ENCODE peak calls at places on chromosomes 11 and 22, in ten cellular contexts. D is MM.1S; V is HCT116; A is sigmoid colon; R is H7; T is CD8-positive, alpha-beta memory T cell; I is AG10803; Z is fibroblast of mammary gland; Q is Peyer's patch; W is GM06990. O is an unnamed sample.

GRCh38 chr11:36399236-36399635 is 103.1 kb downstream of the PRR5L start:
- DNase-seq in Q (no peak), D (no peak), I (no peak), W (no peak), R (no peak), A (no peak), V (no peak), Z (no peak), T (no peak), O (no peak)

GRCh38 chr11:19444231-19444630 is 203.5 kb upstream of the E2F8 start:
- DNase-seq in D (no peak), Q (no peak), W (no peak), Z (peak), R (no peak), V (no peak), A (no peak), T (no peak), I (peak), O (no peak)

GRCh38 chr11:134862168-134862567 is 450.1 kb upstream of the B3GAT1 start:
- DNase-seq in I (no peak), R (no peak), Q (no peak), D (no peak), A (no peak), T (no peak), W (no peak), V (no peak), Z (no peak), O (no peak)

GRCh38 chr11:7635137-7635536 is 38.2 kb downstream of the CYB5R2 start:
- DNase-seq in I (no peak), R (no peak), T (no peak), Q (peak), Z (peak), V (no peak), W (no peak), D (no peak), A (no peak), O (no peak)

GRCh38 chr11:130651266-130651855 is 202.9 kb downstream of the ADAMTS15 start:
- DNase-seq in Q (no peak), W (no peak), I (no peak), D (no peak), T (no peak), R (no peak), A (no peak), Z (no peak), V (no peak), O (no peak)

GRCh38 chr22:26169312-26170111 is at the start of gene SEZ6L:
- DNase-seq in A (no peak), W (peak), I (no peak), T (no peak), Z (no peak), V (no peak), D (no peak), R (peak), Q (no peak), O (no peak)

GRCh38 chr22:23512738-23513137 is 67.4 kb downstream of the IGLL1 start:
- DNase-seq in W (no peak), R (no peak), T (no peak), I (no peak), V (no peak), D (no peak), Z (no peak), A (no peak), Q (no peak), O (no peak)

GRCh38 chr22:50301581-50301991 is 5.9 kb downstream of the PLXNB2 start:
- DNase-seq in A (no peak), Z (no peak), D (no peak), R (no peak), T (no peak), W (no peak), I (no peak), V (no peak), Q (peak), O (no peak)

GRCh38 chr11:88320149-88320559 is 17.4 kb downstream of the CTSC start:
- DNase-seq in V (no peak), R (no peak), T (no peak), D (no peak), A (no peak), I (peak), Q (no peak), Z (peak), W (no peak), O (no peak)

GRCh38 chr22:49997221-49997599 is 15.4 kb downstream of the IL17REL start:
- DNase-seq in I (no peak), D (no peak), W (no peak), V (no peak), T (no peak), Q (peak), R (peak), Z (no peak), A (peak), O (no peak)

GRCh38 chr11:10042699-10043098 is 251.3 kb downstream of the SBF2 start:
- DNase-seq in A (no peak), V (no peak), R (no peak), Q (no peak), D (no peak), W (no peak), Z (peak), T (no peak), I (peak), O (no peak)

GRCh38 chr22:41395531-41396240 is 13.9 kb downstream of the TEF start:
- DNase-seq in Q (no peak), I (no peak), W (no peak), V (no peak), R (no peak), T (no peak), Z (no peak), A (no peak), D (no peak), O (no peak)

GRCh38 chr11:134592391-134592990 is 180.4 kb upstream of the B3GAT1 start:
- DNase-seq in R (peak), Q (peak), A (no peak), T (peak), W (no peak), V (peak), D (peak), I (no peak), Z (peak), O (peak)

GRCh38 chr11:110798231-110798630 is 86.0 kb upstream of the ARHGAP20 start:
- DNase-seq in V (no peak), D (no peak), Z (no peak), Q (no peak), A (no peak), W (no peak), T (no peak), R (no peak), I (no peak), O (no peak)

GRCh38 chr11:2719831-2720603 is 20.2 kb upstream of the KCNQ1OT1 start:
- DNase-seq in W (no peak), R (no peak), V (no peak), D (no peak), I (no peak), Z (no peak), A (no peak), Q (no peak), T (no peak), O (no peak)

GRCh38 chr11:119228535-119229302 is 22.6 kb downstream of the CBL start:
- DNase-seq in Z (no peak), V (no peak), I (no peak), D (no peak), T (no peak), W (no peak), R (no peak), A (no peak), Q (no peak), O (no peak)

GRCh38 chr11:65932558-65932919 is 12.7 kb upstream of the TSGA10IP start:
- DNase-seq in R (peak), I (peak), T (no peak), D (no peak), W (no peak), Z (no peak), A (no peak), Q (no peak), V (no peak), O (peak)

GRCh38 chr22:27252282-27253049 is 549.1 kb downstream of the MN1 start:
- DNase-seq in A (peak), I (peak), Z (peak), T (no peak), D (no peak), Q (no peak), R (no peak), V (no peak), W (no peak), O (no peak)

GRCh38 chr11:19511413-19512183 is 201.0 kb upstream of the NAV2 start:
- DNase-seq in Q (no peak), V (no peak), Z (peak), D (no peak), W (no peak), I (no peak), A (peak), R (no peak), T (no peak), O (peak)

GRCh38 chr22:50550395-50550794 is 4.7 kb downstream of the KLHDC7B start:
- DNase-seq in I (no peak), R (peak), Z (no peak), W (no peak), D (no peak), T (no peak), V (no peak), A (no peak), Q (no peak), O (no peak)

GRCh38 chr11:99781074-99781473 is 760.3 kb downstream of the CNTN5 start:
- DNase-seq in D (no peak), A (no peak), Z (no peak), W (no peak), T (no peak), I (no peak), Q (no peak), R (no peak), V (no peak), O (no peak)

GRCh38 chr11:57460017-57460755 is at the start of gene RTN4RL2:
- DNase-seq in Q (no peak), V (peak), A (no peak), T (peak), D (no peak), Z (peak), R (peak), W (peak), I (peak), O (peak)

GRCh38 chr11:76665921-76666351 is 4.6 kb downstream of the LRRC32 start:
- DNase-seq in V (no peak), R (peak), T (no peak), Q (peak), A (peak), W (no peak), Z (no peak), D (no peak), I (no peak), O (no peak)

GRCh38 chr11:125626381-125626950 is 1.5 kb downstream of the CHEK1 start:
- DNase-seq in T (no peak), A (no peak), Q (peak), Z (no peak), I (peak), D (peak), W (no peak), V (no peak), R (peak), O (peak)

GRCh38 chr22:32411829-32412592 is at the start of gene RTCB:
- DNase-seq in I (peak), V (peak), A (peak), W (peak), Z (peak), R (peak), T (peak), D (peak), Q (peak), O (peak)

GRCh38 chr11:116379185-116379828 is 393.5 kb downstream of the BUD13 start:
- DNase-seq in D (peak), R (peak), Q (no peak), Z (peak), T (no peak), I (no peak), A (no peak), V (no peak), W (no peak), O (peak)

GRCh38 chr11:2964782-2965181 is 27.3 kb downstream of the NAP1L4 start:
- DNase-seq in W (no peak), I (no peak), R (no peak), T (no peak), D (no peak), V (no peak), Q (no peak), A (no peak), Z (no peak), O (no peak)

GRCh38 chr11:100592619-100593309 is 94.3 kb upstream of the ARHGAP42 start:
- DNase-seq in T (no peak), Z (no peak), R (no peak), A (no peak), D (no peak), Q (no peak), W (no peak), V (no peak), I (no peak), O (no peak)

GRCh38 chr11:72754544-72755155 is 2.4 kb upstream of the ARAP1 start:
- DNase-seq in T (no peak), I (no peak), A (no peak), W (no peak), R (peak), Q (no peak), D (no peak), V (no peak), Z (no peak), O (no peak)

GRCh38 chr11:72752088-72752914 is at the start of gene ARAP1:
- DNase-seq in W (peak), A (peak), V (peak), D (peak), Z (peak), I (peak), R (peak), Q (peak), T (peak), O (peak)

GRCh38 chr11:72754149-72754543 is 1.9 kb upstream of the ARAP1 start:
- DNase-seq in V (no peak), A (no peak), Q (no peak), I (no peak), T (no peak), Z (no peak), W (no peak), R (no peak), D (no peak), O (no peak)

GRCh38 chr11:72751293-72752087 is 718 bp downstream of the ARAP1 start:
- DNase-seq in D (no peak), V (no peak), A (no peak), Q (no peak), Z (no peak), W (no peak), T (no peak), R (peak), I (no peak), O (no peak)

GRCh38 chr11:72753341-72754148 is 1.3 kb upstream of the ARAP1 start:
- DNase-seq in I (no peak), D (no peak), Z (no peak), A (no peak), W (no peak), R (peak), Q (no peak), T (no peak), V (no peak), O (no peak)
- H3K4me3 ChIP-seq in I (no peak), D (no peak), Z (no peak), A (no peak), W (no peak), R (no peak), Q (no peak), T (peak), V (no peak), O (no peak)

GRCh38 chr11:1508986-1509385 is 22.4 kb upstream of the MOB2 start:
- DNase-seq in T (no peak), R (no peak), D (no peak), A (no peak), V (no peak), W (no peak), Q (no peak), I (no peak), Z (no peak), O (no peak)

GRCh38 chr11:1505480-1505879 is 18.9 kb upstream of the MOB2 start:
- DNase-seq in V (no peak), R (peak), I (no peak), Q (no peak), W (no peak), A (no peak), Z (no peak), D (no peak), T (no peak), O (no peak)

GRCh38 chr11:1508491-1508891 is 21.9 kb upstream of the MOB2 start:
- DNase-seq in R (no peak), T (no peak), W (no peak), D (no peak), Z (no peak), A (no peak), V (no peak), Q (no peak), I (no peak), O (no peak)

GRCh38 chr11:1506981-1507380 is 20.4 kb upstream of the MOB2 start:
- DNase-seq in R (no peak), Q (no peak), V (no peak), T (no peak), I (no peak), A (no peak), Z (no peak), D (no peak), W (no peak), O (no peak)

GRCh38 chr11:1507381-1508140 is 21.0 kb upstream of the MOB2 start:
- DNase-seq in Z (no peak), W (no peak), V (no peak), I (no peak), R (peak), D (no peak), T (no peak), A (no peak), Q (no peak), O (no peak)
- H3K4me3 ChIP-seq in Z (no peak), W (no peak), V (no peak), I (no peak), R (no peak), D (no peak), T (no peak), A (no peak), Q (no peak), O (no peak)

DNA sequence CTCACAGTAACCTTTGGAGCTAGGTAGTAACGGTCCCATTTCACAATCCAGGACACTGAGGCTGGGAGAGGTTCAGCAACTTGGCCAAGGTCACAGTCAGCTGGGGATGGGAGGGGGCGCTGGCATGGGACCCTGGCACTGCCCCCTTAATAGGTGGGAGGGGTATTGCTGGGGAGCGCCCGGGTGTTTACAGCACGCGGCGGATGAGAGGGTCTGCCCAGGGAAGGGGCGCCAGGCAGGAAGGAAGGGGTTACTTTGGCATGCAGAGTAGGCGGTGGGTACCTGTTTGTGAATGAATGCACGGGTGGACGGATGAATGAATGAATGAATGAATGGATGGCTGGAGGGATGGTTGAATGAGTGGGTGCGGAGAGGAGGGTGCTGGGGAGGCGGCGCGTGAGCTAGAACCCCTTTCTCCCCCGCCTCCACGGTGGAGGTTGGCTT is 628 bp upstream of the FLRT1 start:
- DNase-seq in D (no peak), Z (no peak), I (no peak), R (no peak), A (no peak), T (no peak), W (no peak), V (no peak), Q (no peak), O (no peak)
- H3K4me3 ChIP-seq in D (no peak), Z (no peak), I (peak), R (peak), A (peak), T (no peak), W (no peak), V (no peak), Q (peak), O (peak)

GRCh38 chr22:46560696-46561295 is 23.4 kb upstream of the CELSR1 start:
- DNase-seq in D (no peak), T (no peak), A (no peak), R (no peak), Z (no peak), Q (peak), I (no peak), V (no peak), W (no peak), O (no peak)

GRCh38 chr22:46561435-46561905 is 24.1 kb upstream of the CELSR1 start:
- DNase-seq in Q (peak), R (peak), A (no peak), I (no peak), D (peak), T (no peak), W (no peak), V (peak), Z (peak), O (no peak)

GRCh38 chr22:46553189-46553588 is 15.8 kb upstream of the CELSR1 start:
- DNase-seq in Q (peak), V (no peak), T (no peak), Z (no peak), I (no peak), R (no peak), W (no peak), A (no peak), D (no peak), O (no peak)

GRCh38 chr22:46556775-46557174 is 19.4 kb upstream of the CELSR1 start:
- DNase-seq in W (no peak), I (no peak), A (no peak), D (no peak), R (no peak), Z (no peak), Q (no peak), T (no peak), V (no peak), O (no peak)

DNA sequence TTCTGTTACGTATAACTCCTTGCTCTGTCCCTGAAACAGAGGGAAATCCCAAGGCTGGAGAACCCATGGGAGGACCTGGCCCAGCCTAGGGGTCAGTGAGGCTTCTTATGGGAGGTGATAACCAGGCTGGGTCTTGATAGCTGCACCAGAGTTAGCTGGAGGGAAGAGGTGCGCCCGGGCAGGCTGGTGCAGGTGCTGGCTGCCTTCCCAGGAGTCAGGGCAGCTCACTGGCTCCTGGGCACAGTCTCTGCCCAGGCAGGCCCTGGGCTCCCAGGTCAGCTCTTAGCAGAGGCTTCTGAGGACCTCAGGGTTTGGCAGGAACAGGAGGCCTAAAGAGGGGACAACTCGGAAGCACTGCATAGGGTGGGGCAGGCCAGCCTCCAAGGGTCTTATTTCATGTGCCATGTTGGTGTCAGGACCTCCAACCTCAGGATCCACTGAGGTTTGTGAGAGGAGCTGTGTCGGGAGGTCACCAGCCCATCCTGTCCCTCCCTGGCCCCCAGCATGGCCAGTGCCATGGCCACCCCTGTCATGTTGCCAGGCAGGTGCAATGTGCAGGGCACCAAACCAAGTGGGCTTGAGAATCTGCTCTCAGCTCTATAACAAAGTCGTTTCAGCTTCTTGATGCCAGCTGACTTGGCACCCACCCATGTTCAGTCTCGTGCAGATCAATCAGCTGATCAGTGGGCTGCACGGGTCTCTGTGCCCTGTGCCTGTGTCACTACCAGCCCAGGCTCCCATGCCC is 20.5 kb upstream of the CELSR1 start:
- DNase-seq in W (no peak), T (no peak), R (no peak), Q (peak), A (peak), D (no peak), V (no peak), I (no peak), Z (no peak), O (no peak)
- H3K4me3 ChIP-seq in W (no peak), T (no peak), R (no peak), Q (no peak), A (no peak), D (no peak), V (no peak), I (no peak), Z (no peak), O (no peak)

GRCh38 chr11:104957280-104957679 is 11.1 kb downstream of the CASP4 start:
- DNase-seq in Z (peak), V (no peak), W (no peak), I (no peak), D (no peak), Q (no peak), T (no peak), R (no peak), A (no peak), O (no peak)
- H3K4me3 ChIP-seq in Z (no peak), V (no peak), W (no peak), I (no peak), D (no peak), Q (no peak), T (no peak), R (no peak), A (no peak), O (no peak)

GRCh38 chr11:67033661-67034166 is 10.8 kb downstream of the SYT12 start:
- DNase-seq in Q (no peak), I (peak), R (no peak), Z (peak), V (no peak), W (no peak), D (no peak), A (no peak), T (no peak), O (peak)

GRCh38 chr11:67030976-67031375 is 8.0 kb downstream of the SYT12 start:
- DNase-seq in R (no peak), W (no peak), A (no peak), Q (no peak), V (no peak), T (no peak), I (no peak), D (no peak), Z (no peak), O (no peak)

GRCh38 chr11:67034350-67034749 is 11.4 kb downstream of the SYT12 start:
- DNase-seq in A (no peak), T (no peak), V (no peak), Z (no peak), I (no peak), W (no peak), Q (no peak), R (no peak), D (no peak), O (no peak)

GRCh38 chr11:67032830-67033555 is 10.1 kb downstream of the SYT12 start:
- DNase-seq in Q (no peak), D (no peak), I (peak), T (no peak), V (no peak), W (no peak), R (no peak), Z (peak), A (no peak), O (peak)

GRCh38 chr11:67031791-67032561 is 9.0 kb downstream of the SYT12 start:
- DNase-seq in I (no peak), Z (peak), D (no peak), R (no peak), Q (no peak), W (no peak), A (no peak), T (no peak), V (no peak), O (no peak)
- H3K4me3 ChIP-seq in I (no peak), Z (no peak), D (no peak), R (no peak), Q (no peak), W (no peak), A (no peak), T (no peak), V (no peak), O (no peak)